ENCODE peak calls at places on chromosomes 3 and 15, in ten cellular contexts. One of them, this sample, is unnamed.

GRCh38 chr3:161559177-161559998 is 62.8 kb downstream of the OTOL1 start:
- DNase-seq in heart right ventricle: no peak
- DNase-seq in stimulated activated CD4-positive, alpha-beta T cell treated with anti-CD3 and anti-CD28 coated beads, Interleukin-15, amount 100 ng/mL, for 24 hours: no peak
- DNase-seq in effector CD4-positive, alpha-beta T cell: no peak
- DNase-seq in NCI-H1092 treated with DMSO at 0.1 percent for 48 hours: peak; percentile 88
- DNase-seq in substantia nigra: peak; percentile 3
- DNase-seq in T-helper 9 cell: no peak
- DNase-seq in MCF 10A: peak; percentile 65
- DNase-seq in left cardiac atrium: no peak
- DNase-seq in A549: peak; percentile 3
- DNase-seq in this sample: no peak

GRCh38 chr3:161395115-161395514 is 23.8 kb upstream of the SPTSSB start:
- DNase-seq in heart right ventricle: no peak
- DNase-seq in T-helper 9 cell: no peak
- DNase-seq in A549: no peak
- DNase-seq in stimulated activated CD4-positive, alpha-beta T cell treated with anti-CD3 and anti-CD28 coated beads, Interleukin-15, amount 100 ng/mL, for 24 hours: peak; percentile 10
- DNase-seq in effector CD4-positive, alpha-beta T cell: no peak
- DNase-seq in left cardiac atrium: no peak
- DNase-seq in MCF 10A: no peak
- DNase-seq in substantia nigra: no peak
- DNase-seq in NCI-H1092 treated with DMSO at 0.1 percent for 48 hours: no peak
- DNase-seq in this sample: peak; percentile 59

GRCh38 chr3:60046212-60046611 is 996.4 kb upstream of the CFAP20DC start:
- DNase-seq in A549: no peak
- DNase-seq in substantia nigra: no peak
- DNase-seq in MCF 10A: no peak
- DNase-seq in T-helper 9 cell: no peak
- DNase-seq in left cardiac atrium: no peak
- DNase-seq in stimulated activated CD4-positive, alpha-beta T cell treated with anti-CD3 and anti-CD28 coated beads, Interleukin-15, amount 100 ng/mL, for 24 hours: no peak
- DNase-seq in heart right ventricle: no peak
- DNase-seq in NCI-H1092 treated with DMSO at 0.1 percent for 48 hours: peak; percentile 88
- DNase-seq in effector CD4-positive, alpha-beta T cell: no peak
- DNase-seq in this sample: no peak

GRCh38 chr3:55718475-55718874 is 231.4 kb upstream of the WNT5A start:
- DNase-seq in NCI-H1092 treated with DMSO at 0.1 percent for 48 hours: no peak
- DNase-seq in MCF 10A: no peak
- DNase-seq in effector CD4-positive, alpha-beta T cell: no peak
- DNase-seq in left cardiac atrium: no peak
- DNase-seq in substantia nigra: no peak
- DNase-seq in T-helper 9 cell: no peak
- DNase-seq in heart right ventricle: no peak
- DNase-seq in A549: no peak
- DNase-seq in stimulated activated CD4-positive, alpha-beta T cell treated with anti-CD3 and anti-CD28 coated beads, Interleukin-15, amount 100 ng/mL, for 24 hours: no peak
- DNase-seq in this sample: no peak

GRCh38 chr15:49606594-49606993 is 14.0 kb downstream of the FAM227B start:
- DNase-seq in substantia nigra: no peak
- DNase-seq in A549: no peak
- DNase-seq in effector CD4-positive, alpha-beta T cell: no peak
- DNase-seq in stimulated activated CD4-positive, alpha-beta T cell treated with anti-CD3 and anti-CD28 coated beads, Interleukin-15, amount 100 ng/mL, for 24 hours: no peak
- DNase-seq in left cardiac atrium: no peak
- DNase-seq in T-helper 9 cell: no peak
- DNase-seq in heart right ventricle: no peak
- DNase-seq in MCF 10A: no peak
- DNase-seq in NCI-H1092 treated with DMSO at 0.1 percent for 48 hours: no peak
- DNase-seq in this sample: no peak

GRCh38 chr15:90959894-90960293 is 5.2 kb downstream of the RCCD1 start:
- DNase-seq in T-helper 9 cell: no peak
- DNase-seq in NCI-H1092 treated with DMSO at 0.1 percent for 48 hours: peak; percentile 9
- DNase-seq in substantia nigra: peak; percentile 48
- DNase-seq in A549: no peak
- DNase-seq in heart right ventricle: peak; percentile 68
- DNase-seq in stimulated activated CD4-positive, alpha-beta T cell treated with anti-CD3 and anti-CD28 coated beads, Interleukin-15, amount 100 ng/mL, for 24 hours: no peak
- DNase-seq in left cardiac atrium: peak; percentile 66
- DNase-seq in MCF 10A: no peak
- DNase-seq in effector CD4-positive, alpha-beta T cell: no peak
- DNase-seq in this sample: no peak

GRCh38 chr3:179765396-179765795 is 112.6 kb downstream of the USP13 start:
- DNase-seq in effector CD4-positive, alpha-beta T cell: no peak
- DNase-seq in NCI-H1092 treated with DMSO at 0.1 percent for 48 hours: no peak
- DNase-seq in substantia nigra: no peak
- DNase-seq in left cardiac atrium: no peak
- DNase-seq in stimulated activated CD4-positive, alpha-beta T cell treated with anti-CD3 and anti-CD28 coated beads, Interleukin-15, amount 100 ng/mL, for 24 hours: no peak
- DNase-seq in A549: no peak
- DNase-seq in T-helper 9 cell: no peak
- DNase-seq in MCF 10A: no peak
- DNase-seq in heart right ventricle: no peak
- DNase-seq in this sample: no peak

GRCh38 chr3:50599716-50600118 is 11.9 kb downstream of the CISH start:
- DNase-seq in NCI-H1092 treated with DMSO at 0.1 percent for 48 hours: no peak
- DNase-seq in T-helper 9 cell: no peak
- DNase-seq in substantia nigra: no peak
- DNase-seq in left cardiac atrium: no peak
- DNase-seq in effector CD4-positive, alpha-beta T cell: no peak
- DNase-seq in heart right ventricle: peak; percentile 13
- DNase-seq in MCF 10A: no peak
- DNase-seq in A549: no peak
- DNase-seq in stimulated activated CD4-positive, alpha-beta T cell treated with anti-CD3 and anti-CD28 coated beads, Interleukin-15, amount 100 ng/mL, for 24 hours: no peak
- DNase-seq in this sample: no peak

GRCh38 chr3:94440767-94441493 is 378.1 kb downstream of the NSUN3 start:
- DNase-seq in MCF 10A: peak; percentile 51
- DNase-seq in effector CD4-positive, alpha-beta T cell: no peak
- DNase-seq in substantia nigra: no peak
- DNase-seq in stimulated activated CD4-positive, alpha-beta T cell treated with anti-CD3 and anti-CD28 coated beads, Interleukin-15, amount 100 ng/mL, for 24 hours: no peak
- DNase-seq in left cardiac atrium: no peak
- DNase-seq in T-helper 9 cell: no peak
- DNase-seq in heart right ventricle: no peak
- DNase-seq in NCI-H1092 treated with DMSO at 0.1 percent for 48 hours: no peak
- DNase-seq in A549: peak; percentile 6
- DNase-seq in this sample: no peak

GRCh38 chr3:42680806-42681205 is 4.5 kb upstream of the KLHL40 start:
- DNase-seq in effector CD4-positive, alpha-beta T cell: no peak
- DNase-seq in stimulated activated CD4-positive, alpha-beta T cell treated with anti-CD3 and anti-CD28 coated beads, Interleukin-15, amount 100 ng/mL, for 24 hours: no peak
- DNase-seq in NCI-H1092 treated with DMSO at 0.1 percent for 48 hours: no peak
- DNase-seq in left cardiac atrium: no peak
- DNase-seq in A549: no peak
- DNase-seq in T-helper 9 cell: no peak
- DNase-seq in heart right ventricle: no peak
- DNase-seq in MCF 10A: no peak
- DNase-seq in substantia nigra: no peak
- DNase-seq in this sample: no peak

GRCh38 chr3:40178012-40178594 is 131.4 kb upstream of the EIF1B start:
- DNase-seq in substantia nigra: no peak
- DNase-seq in NCI-H1092 treated with DMSO at 0.1 percent for 48 hours: no peak
- DNase-seq in stimulated activated CD4-positive, alpha-beta T cell treated with anti-CD3 and anti-CD28 coated beads, Interleukin-15, amount 100 ng/mL, for 24 hours: no peak
- DNase-seq in A549: no peak
- DNase-seq in heart right ventricle: no peak
- DNase-seq in effector CD4-positive, alpha-beta T cell: no peak
- DNase-seq in T-helper 9 cell: no peak
- DNase-seq in MCF 10A: no peak
- DNase-seq in left cardiac atrium: no peak
- DNase-seq in this sample: no peak

GRCh38 chr15:96358006-96358794 is 27.7 kb downstream of the NR2F2 start:
- DNase-seq in left cardiac atrium: no peak
- DNase-seq in substantia nigra: no peak
- DNase-seq in heart right ventricle: no peak
- DNase-seq in T-helper 9 cell: no peak
- DNase-seq in stimulated activated CD4-positive, alpha-beta T cell treated with anti-CD3 and anti-CD28 coated beads, Interleukin-15, amount 100 ng/mL, for 24 hours: no peak
- DNase-seq in MCF 10A: no peak
- DNase-seq in A549: no peak
- DNase-seq in effector CD4-positive, alpha-beta T cell: no peak
- DNase-seq in NCI-H1092 treated with DMSO at 0.1 percent for 48 hours: no peak
- DNase-seq in this sample: no peak

GRCh38 chr3:43455233-43455632 is 166.6 kb downstream of the ANO10 start:
- DNase-seq in left cardiac atrium: no peak
- DNase-seq in effector CD4-positive, alpha-beta T cell: no peak
- DNase-seq in T-helper 9 cell: no peak
- DNase-seq in MCF 10A: peak; percentile 51
- DNase-seq in substantia nigra: no peak
- DNase-seq in NCI-H1092 treated with DMSO at 0.1 percent for 48 hours: no peak
- DNase-seq in stimulated activated CD4-positive, alpha-beta T cell treated with anti-CD3 and anti-CD28 coated beads, Interleukin-15, amount 100 ng/mL, for 24 hours: no peak
- DNase-seq in heart right ventricle: no peak
- DNase-seq in A549: peak; percentile 4
- DNase-seq in this sample: no peak

GRCh38 chr3:53030864-53031445 is 14.9 kb downstream of the SFMBT1 start:
- DNase-seq in substantia nigra: no peak
- DNase-seq in stimulated activated CD4-positive, alpha-beta T cell treated with anti-CD3 and anti-CD28 coated beads, Interleukin-15, amount 100 ng/mL, for 24 hours: peak; percentile 57
- DNase-seq in left cardiac atrium: no peak
- DNase-seq in MCF 10A: peak; percentile 24
- DNase-seq in A549: no peak
- DNase-seq in effector CD4-positive, alpha-beta T cell: no peak
- DNase-seq in heart right ventricle: no peak
- DNase-seq in NCI-H1092 treated with DMSO at 0.1 percent for 48 hours: no peak
- DNase-seq in T-helper 9 cell: peak; percentile 7
- DNase-seq in this sample: peak; percentile 46

GRCh38 chr3:109926376-109926775 is 589.0 kb upstream of the DPPA4 start:
- DNase-seq in left cardiac atrium: no peak
- DNase-seq in NCI-H1092 treated with DMSO at 0.1 percent for 48 hours: no peak
- DNase-seq in A549: no peak
- DNase-seq in T-helper 9 cell: no peak
- DNase-seq in stimulated activated CD4-positive, alpha-beta T cell treated with anti-CD3 and anti-CD28 coated beads, Interleukin-15, amount 100 ng/mL, for 24 hours: no peak
- DNase-seq in MCF 10A: no peak
- DNase-seq in effector CD4-positive, alpha-beta T cell: no peak
- DNase-seq in substantia nigra: no peak
- DNase-seq in heart right ventricle: no peak
- DNase-seq in this sample: no peak

GRCh38 chr3:113794526-113794925 is 44.1 kb upstream of the GRAMD1C start:
- DNase-seq in stimulated activated CD4-positive, alpha-beta T cell treated with anti-CD3 and anti-CD28 coated beads, Interleukin-15, amount 100 ng/mL, for 24 hours: no peak
- DNase-seq in effector CD4-positive, alpha-beta T cell: no peak
- DNase-seq in heart right ventricle: no peak
- DNase-seq in NCI-H1092 treated with DMSO at 0.1 percent for 48 hours: no peak
- DNase-seq in substantia nigra: no peak
- DNase-seq in A549: no peak
- DNase-seq in T-helper 9 cell: no peak
- DNase-seq in MCF 10A: no peak
- DNase-seq in left cardiac atrium: no peak
- DNase-seq in this sample: no peak

GRCh38 chr3:106819445-106819844 is 557.8 kb upstream of the CCDC54 start:
- DNase-seq in MCF 10A: no peak
- DNase-seq in NCI-H1092 treated with DMSO at 0.1 percent for 48 hours: peak; percentile 12
- DNase-seq in A549: no peak
- DNase-seq in heart right ventricle: no peak
- DNase-seq in T-helper 9 cell: no peak
- DNase-seq in substantia nigra: no peak
- DNase-seq in left cardiac atrium: no peak
- DNase-seq in effector CD4-positive, alpha-beta T cell: no peak
- DNase-seq in stimulated activated CD4-positive, alpha-beta T cell treated with anti-CD3 and anti-CD28 coated beads, Interleukin-15, amount 100 ng/mL, for 24 hours: no peak
- DNase-seq in this sample: no peak

GRCh38 chr15:86611392-86612040 is 531.8 kb downstream of the AGBL1 start:
- DNase-seq in A549: no peak
- DNase-seq in T-helper 9 cell: no peak
- DNase-seq in MCF 10A: peak; percentile 70
- DNase-seq in effector CD4-positive, alpha-beta T cell: no peak
- DNase-seq in NCI-H1092 treated with DMSO at 0.1 percent for 48 hours: no peak
- DNase-seq in stimulated activated CD4-positive, alpha-beta T cell treated with anti-CD3 and anti-CD28 coated beads, Interleukin-15, amount 100 ng/mL, for 24 hours: no peak
- DNase-seq in heart right ventricle: no peak
- DNase-seq in substantia nigra: no peak
- DNase-seq in left cardiac atrium: no peak
- DNase-seq in this sample: peak; percentile 27

This sample was measured in naive thymus-derived CD8-positive, alpha-beta T cell.